ENCODE peak calls at places on chromosomes 1 and 21, in five cellular contexts. One of them, this sample, is unnamed.

GRCh38 chr1:3013371-3014038 is 7.8 kb upstream of the ACTRT2 start:
- DNase-seq in right atrium auricular region: no peak
- DNase-seq in iPS-NIHi11: no peak
- DNase-seq in fibroblast of lung: no peak
- DNase-seq in amniotic stem cell: no peak
- DNase-seq in this sample: no peak

GRCh38 chr1:64505232-64505943 is 35.5 kb downstream of the CACHD1 start:
- DNase-seq in right atrium auricular region: no peak
- DNase-seq in fibroblast of lung: no peak
- DNase-seq in iPS-NIHi11: peak
- DNase-seq in amniotic stem cell: no peak
- DNase-seq in this sample: peak

GRCh38 chr21:21715286-21715969 is 717.2 kb downstream of the NCAM2 start:
- DNase-seq in amniotic stem cell: peak
- DNase-seq in right atrium auricular region: no peak
- DNase-seq in fibroblast of lung: peak
- DNase-seq in iPS-NIHi11: no peak
- DNase-seq in this sample: no peak

GRCh38 chr1:15848143-15848928 is 829 bp downstream of the SPEN start:
- DNase-seq in iPS-NIHi11: no peak
- DNase-seq in fibroblast of lung: peak
- DNase-seq in right atrium auricular region: no peak
- DNase-seq in amniotic stem cell: no peak
- DNase-seq in this sample: no peak

GRCh38 chr1:206774096-206774495 is 1.8 kb upstream of the IL10 start:
- DNase-seq in iPS-NIHi11: no peak
- DNase-seq in amniotic stem cell: no peak
- DNase-seq in right atrium auricular region: no peak
- DNase-seq in fibroblast of lung: no peak
- DNase-seq in this sample: no peak

GRCh38 chr1:154342836-154343472 is 17.6 kb downstream of the ATP8B2 start:
- DNase-seq in iPS-NIHi11: no peak
- DNase-seq in amniotic stem cell: no peak
- DNase-seq in fibroblast of lung: no peak
- DNase-seq in right atrium auricular region: no peak
- DNase-seq in this sample: no peak

GRCh38 chr1:222815367-222815765 is 527 bp downstream of the DISP1 start:
- DNase-seq in amniotic stem cell: no peak
- DNase-seq in fibroblast of lung: peak
- DNase-seq in right atrium auricular region: peak
- DNase-seq in iPS-NIHi11: no peak
- DNase-seq in this sample: peak

GRCh38 chr21:42280356-42281195 is 34.6 kb downstream of the TFF3 start:
- DNase-seq in right atrium auricular region: no peak
- DNase-seq in iPS-NIHi11: no peak
- DNase-seq in amniotic stem cell: no peak
- DNase-seq in fibroblast of lung: no peak
- DNase-seq in this sample: no peak

GRCh38 chr1:80882552-80882951 is 918.2 kb upstream of the ADGRL2 start:
- DNase-seq in right atrium auricular region: no peak
- DNase-seq in amniotic stem cell: no peak
- DNase-seq in iPS-NIHi11: no peak
- DNase-seq in fibroblast of lung: peak
- DNase-seq in this sample: no peak

GRCh38 chr1:172637522-172637921 is 21.4 kb upstream of the FASLG start:
- DNase-seq in right atrium auricular region: no peak
- DNase-seq in amniotic stem cell: no peak
- DNase-seq in iPS-NIHi11: no peak
- DNase-seq in fibroblast of lung: peak
- DNase-seq in this sample: no peak

GRCh38 chr1:161738627-161739287 is 10.8 kb upstream of the DUSP12 start:
- DNase-seq in fibroblast of lung: peak
- DNase-seq in right atrium auricular region: peak
- DNase-seq in iPS-NIHi11: no peak
- DNase-seq in amniotic stem cell: peak
- DNase-seq in this sample: peak

This sample was measured in gastrocnemius medialis.